ENCODE peak calls at places on chromosomes 4 and X, in nine cellular contexts. One of them, this sample, is unnamed.

GRCh38 chr4:84706286-84706685 is 123.4 kb downstream of the CDS1 start:
- DNase-seq in mammary epithelial cell: no peak
- DNase-seq in brain microvascular endothelial cell: no peak
- DNase-seq in NB4: no peak
- DNase-seq in GM10248: no peak
- DNase-seq in neural progenitor cell: no peak
- DNase-seq in fibroblast of pulmonary artery: no peak
- DNase-seq in endothelial cell of umbilical vein: no peak
- DNase-seq in astrocyte of the spinal cord: no peak
- DNase-seq in this sample: no peak

GRCh38 chr4:52076731-52077130 is 25.6 kb downstream of the SPATA18 start:
- DNase-seq in mammary epithelial cell: no peak
- DNase-seq in brain microvascular endothelial cell: no peak
- DNase-seq in astrocyte of the spinal cord: no peak
- DNase-seq in fibroblast of pulmonary artery: no peak
- DNase-seq in endothelial cell of umbilical vein: peak; percentile 4
- DNase-seq in GM10248: no peak
- DNase-seq in neural progenitor cell: peak; percentile 79
- DNase-seq in NB4: no peak
- DNase-seq in this sample: no peak

GRCh38 chrX:16838202-16839066 is 31.7 kb downstream of the RBBP7 start:
- DNase-seq in NB4: no peak
- DNase-seq in endothelial cell of umbilical vein: peak; percentile 85
- DNase-seq in GM10248: no peak
- DNase-seq in neural progenitor cell: peak; percentile 16
- DNase-seq in brain microvascular endothelial cell: peak; percentile 85
- DNase-seq in mammary epithelial cell: peak; percentile 48
- DNase-seq in fibroblast of pulmonary artery: peak; percentile 84
- DNase-seq in astrocyte of the spinal cord: peak; percentile 86
- DNase-seq in this sample: no peak

GRCh38 chr4:116860891-116861290 is 224.5 kb downstream of the TRAM1L1 start:
- DNase-seq in GM10248: no peak
- DNase-seq in NB4: no peak
- DNase-seq in fibroblast of pulmonary artery: no peak
- DNase-seq in astrocyte of the spinal cord: no peak
- DNase-seq in endothelial cell of umbilical vein: no peak
- DNase-seq in mammary epithelial cell: no peak
- DNase-seq in neural progenitor cell: no peak
- DNase-seq in brain microvascular endothelial cell: no peak
- DNase-seq in this sample: no peak

GRCh38 chr4:71045256-71045655 is 51.8 kb downstream of the DCK start:
- DNase-seq in mammary epithelial cell: no peak
- DNase-seq in endothelial cell of umbilical vein: no peak
- DNase-seq in astrocyte of the spinal cord: no peak
- DNase-seq in NB4: no peak
- DNase-seq in neural progenitor cell: no peak
- DNase-seq in brain microvascular endothelial cell: no peak
- DNase-seq in fibroblast of pulmonary artery: no peak
- DNase-seq in GM10248: no peak
- DNase-seq in this sample: no peak

GRCh38 chrX:121322159-121322558 is 274.7 kb downstream of the GLUD2 start:
- DNase-seq in endothelial cell of umbilical vein: no peak
- DNase-seq in neural progenitor cell: no peak
- DNase-seq in astrocyte of the spinal cord: no peak
- DNase-seq in NB4: peak; percentile 3
- DNase-seq in mammary epithelial cell: no peak
- DNase-seq in brain microvascular endothelial cell: peak; percentile 3
- DNase-seq in GM10248: no peak
- DNase-seq in fibroblast of pulmonary artery: no peak
- DNase-seq in this sample: no peak

GRCh38 chr4:151415978-151416377 is 7.0 kb downstream of the FHIP1A start:
- DNase-seq in endothelial cell of umbilical vein: peak; percentile 49
- DNase-seq in fibroblast of pulmonary artery: peak; percentile 59
- DNase-seq in NB4: no peak
- DNase-seq in mammary epithelial cell: peak; percentile 69
- DNase-seq in neural progenitor cell: no peak
- DNase-seq in GM10248: no peak
- DNase-seq in brain microvascular endothelial cell: peak; percentile 32
- DNase-seq in astrocyte of the spinal cord: peak; percentile 83
- DNase-seq in this sample: no peak

GRCh38 chr4:23001478-23001877 is 308.7 kb downstream of the GBA3 start:
- DNase-seq in astrocyte of the spinal cord: no peak
- DNase-seq in GM10248: no peak
- DNase-seq in endothelial cell of umbilical vein: no peak
- DNase-seq in fibroblast of pulmonary artery: no peak
- DNase-seq in mammary epithelial cell: no peak
- DNase-seq in brain microvascular endothelial cell: no peak
- DNase-seq in neural progenitor cell: no peak
- DNase-seq in NB4: no peak
- DNase-seq in this sample: no peak

GRCh38 chrX:585115-585808 is 45.3 kb upstream of the SHOX start:
- DNase-seq in astrocyte of the spinal cord: no peak
- DNase-seq in GM10248: no peak
- DNase-seq in neural progenitor cell: no peak
- DNase-seq in fibroblast of pulmonary artery: no peak
- DNase-seq in NB4: no peak
- DNase-seq in mammary epithelial cell: no peak
- DNase-seq in endothelial cell of umbilical vein: no peak
- DNase-seq in brain microvascular endothelial cell: no peak
- DNase-seq in this sample: no peak

GRCh38 chr4:145938618-145939177 is at the start of gene ZNF827:
- DNase-seq in brain microvascular endothelial cell: peak; percentile 78
- DNase-seq in GM10248: peak; percentile 47
- DNase-seq in neural progenitor cell: peak; percentile 84
- DNase-seq in mammary epithelial cell: peak; percentile 78
- DNase-seq in astrocyte of the spinal cord: peak; percentile 78
- DNase-seq in fibroblast of pulmonary artery: peak; percentile 83
- DNase-seq in endothelial cell of umbilical vein: peak; percentile 76
- DNase-seq in NB4: peak; percentile 24
- DNase-seq in this sample: peak; percentile 63

GRCh38 chr4:188145626-188146025 is 6.4 kb downstream of the TRIML1 start:
- DNase-seq in NB4: no peak
- DNase-seq in GM10248: no peak
- DNase-seq in astrocyte of the spinal cord: peak; percentile 9
- DNase-seq in fibroblast of pulmonary artery: no peak
- DNase-seq in brain microvascular endothelial cell: peak; percentile 62
- DNase-seq in endothelial cell of umbilical vein: no peak
- DNase-seq in mammary epithelial cell: peak; percentile 20
- DNase-seq in neural progenitor cell: no peak
- DNase-seq in this sample: no peak

GRCh38 chr4:75099321-75099720 is 166.4 kb downstream of the PARM1 start:
- DNase-seq in fibroblast of pulmonary artery: no peak
- DNase-seq in NB4: no peak
- DNase-seq in neural progenitor cell: no peak
- DNase-seq in GM10248: peak; percentile 30
- DNase-seq in astrocyte of the spinal cord: no peak
- DNase-seq in endothelial cell of umbilical vein: no peak
- DNase-seq in mammary epithelial cell: no peak
- DNase-seq in brain microvascular endothelial cell: no peak
- DNase-seq in this sample: no peak

GRCh38 chr4:137961051-137961438 is 281.1 kb downstream of the SLC7A11 start:
- DNase-seq in brain microvascular endothelial cell: no peak
- DNase-seq in fibroblast of pulmonary artery: peak; percentile 82
- DNase-seq in mammary epithelial cell: peak; percentile 91
- DNase-seq in endothelial cell of umbilical vein: no peak
- DNase-seq in GM10248: no peak
- DNase-seq in neural progenitor cell: no peak
- DNase-seq in NB4: no peak
- DNase-seq in astrocyte of the spinal cord: no peak
- DNase-seq in this sample: no peak

GRCh38 chrX:40333344-40333743 is 235.6 kb upstream of the BCOR start:
- DNase-seq in brain microvascular endothelial cell: no peak
- DNase-seq in fibroblast of pulmonary artery: no peak
- DNase-seq in endothelial cell of umbilical vein: no peak
- DNase-seq in GM10248: no peak
- DNase-seq in neural progenitor cell: no peak
- DNase-seq in astrocyte of the spinal cord: no peak
- DNase-seq in NB4: no peak
- DNase-seq in mammary epithelial cell: no peak
- DNase-seq in this sample: no peak

GRCh38 chr4:143251781-143252180 is 67.1 kb downstream of the USP38 start:
- DNase-seq in endothelial cell of umbilical vein: no peak
- DNase-seq in neural progenitor cell: no peak
- DNase-seq in fibroblast of pulmonary artery: peak; percentile 28
- DNase-seq in brain microvascular endothelial cell: no peak
- DNase-seq in mammary epithelial cell: peak; percentile 74
- DNase-seq in astrocyte of the spinal cord: peak; percentile 50
- DNase-seq in NB4: no peak
- DNase-seq in GM10248: no peak
- DNase-seq in this sample: no peak

GRCh38 chr4:613126-613525 is 12.2 kb upstream of the PDE6B start:
- DNase-seq in mammary epithelial cell: no peak
- DNase-seq in brain microvascular endothelial cell: no peak
- DNase-seq in NB4: no peak
- DNase-seq in neural progenitor cell: no peak
- DNase-seq in fibroblast of pulmonary artery: no peak
- DNase-seq in astrocyte of the spinal cord: no peak
- DNase-seq in GM10248: no peak
- DNase-seq in endothelial cell of umbilical vein: no peak
- DNase-seq in this sample: no peak

GRCh38 chr4:76984788-76985211 is 35.2 kb downstream of the SEPTIN11 start:
- DNase-seq in astrocyte of the spinal cord: peak; percentile 100
- DNase-seq in fibroblast of pulmonary artery: peak; percentile 98
- DNase-seq in GM10248: no peak
- DNase-seq in NB4: no peak
- DNase-seq in mammary epithelial cell: peak; percentile 80
- DNase-seq in brain microvascular endothelial cell: peak; percentile 99
- DNase-seq in endothelial cell of umbilical vein: peak; percentile 77
- DNase-seq in neural progenitor cell: peak; percentile 41
- DNase-seq in this sample: peak; percentile 38

GRCh38 chr4:183012862-183013855 is 85.9 kb upstream of the WWC2 start:
- DNase-seq in astrocyte of the spinal cord: no peak
- DNase-seq in NB4: no peak
- DNase-seq in GM10248: no peak
- DNase-seq in endothelial cell of umbilical vein: no peak
- DNase-seq in brain microvascular endothelial cell: no peak
- DNase-seq in mammary epithelial cell: no peak
- DNase-seq in neural progenitor cell: no peak
- DNase-seq in fibroblast of pulmonary artery: no peak
- DNase-seq in this sample: no peak
- TF ChIP-seq CTCF in astrocyte of the spinal cord: no peak
- TF ChIP-seq CTCF in NB4: no peak
- TF ChIP-seq CTCF in GM10248: no peak
- TF ChIP-seq CTCF in endothelial cell of umbilical vein: no peak
- TF ChIP-seq CTCF in brain microvascular endothelial cell: no peak
- TF ChIP-seq CTCF in mammary epithelial cell: no peak
- TF ChIP-seq CTCF in neural progenitor cell: no peak
- TF ChIP-seq CTCF in fibroblast of pulmonary artery: no peak
- TF ChIP-seq CTCF in this sample: no peak

DNA sequence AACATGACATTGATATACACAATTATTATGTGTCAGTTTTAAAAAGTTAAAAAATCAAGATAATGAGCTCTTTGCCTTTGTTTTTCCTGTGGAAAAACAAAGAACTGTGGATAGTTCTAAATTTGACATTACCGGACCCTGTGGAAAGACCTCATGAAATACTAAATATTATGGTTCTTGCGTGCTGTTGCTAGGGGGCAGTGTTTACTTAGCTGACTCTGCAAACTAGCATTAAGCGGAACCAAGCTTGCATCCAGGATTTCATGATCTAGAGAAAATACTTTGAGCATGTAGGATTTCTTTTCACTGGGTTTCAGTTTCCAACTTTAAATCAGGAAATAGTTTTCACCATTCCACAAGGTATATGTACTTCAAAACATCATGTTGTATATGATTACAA is 33.6 kb downstream of the CLCN4 start:
- DNase-seq in astrocyte of the spinal cord: peak; percentile 80
- DNase-seq in endothelial cell of umbilical vein: peak; percentile 58
- DNase-seq in mammary epithelial cell: peak; percentile 37
- DNase-seq in brain microvascular endothelial cell: peak; percentile 69
- DNase-seq in fibroblast of pulmonary artery: peak; percentile 85
- DNase-seq in GM10248: peak; percentile 28
- DNase-seq in NB4: peak; percentile 72
- DNase-seq in neural progenitor cell: peak; percentile 60
- DNase-seq in this sample: peak; percentile 46
- TF ChIP-seq CTCF in astrocyte of the spinal cord: peak; percentile 63
- TF ChIP-seq CTCF in endothelial cell of umbilical vein: peak; percentile 17
- TF ChIP-seq CTCF in mammary epithelial cell: peak; percentile 52
- TF ChIP-seq CTCF in brain microvascular endothelial cell: peak; percentile 63
- TF ChIP-seq CTCF in fibroblast of pulmonary artery: peak; percentile 47
- TF ChIP-seq CTCF in GM10248: peak; percentile 57
- TF ChIP-seq CTCF in NB4: peak; percentile 30
- TF ChIP-seq CTCF in neural progenitor cell: peak; percentile 73
- TF ChIP-seq CTCF in this sample: no peak

DNA sequence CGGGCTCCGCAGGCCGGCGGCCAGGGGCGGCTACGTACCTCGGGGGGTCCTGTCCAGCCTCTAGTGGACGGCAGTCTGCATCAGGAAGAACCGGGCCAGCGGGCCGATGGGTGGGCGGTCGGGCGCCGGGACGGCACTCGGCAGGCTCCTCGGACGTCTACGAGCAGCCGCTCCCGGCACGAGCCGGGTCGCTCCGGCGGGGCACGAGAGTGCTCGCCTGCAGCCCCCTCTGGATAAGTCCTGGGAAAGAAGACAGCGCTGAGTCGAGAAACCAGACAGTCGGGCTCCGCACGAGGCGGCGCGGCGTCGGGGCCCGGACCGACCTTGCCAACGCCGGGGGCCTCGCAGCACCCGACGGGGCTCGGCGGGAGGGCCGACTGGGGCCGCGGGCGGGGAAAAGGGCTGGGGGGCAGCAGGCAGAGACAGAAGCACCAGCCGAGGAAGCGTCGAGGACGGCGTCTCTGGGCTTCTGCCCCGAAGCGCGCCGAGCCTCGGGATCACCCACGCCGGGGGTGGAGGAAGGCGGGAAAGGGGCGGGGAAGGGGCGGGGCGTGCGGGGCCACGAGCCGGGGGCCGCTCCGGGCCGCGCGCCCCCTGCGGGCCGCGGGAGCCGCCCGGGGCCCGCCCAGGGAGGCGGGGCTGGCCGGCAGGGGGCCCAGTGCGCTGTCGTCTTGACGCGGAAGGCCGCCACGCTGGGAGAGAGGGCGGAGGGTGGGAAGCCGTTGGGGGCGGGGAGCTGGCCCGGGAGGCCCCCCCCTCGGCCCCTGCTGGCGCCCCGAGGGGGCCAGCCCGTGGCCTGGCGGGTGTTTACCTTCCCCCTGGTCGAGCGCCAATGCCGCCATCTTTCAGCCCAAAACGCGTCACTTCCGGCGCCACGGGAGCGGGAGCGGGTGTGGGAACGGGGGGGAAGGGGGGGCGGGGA is 1.9 kb downstream of the KLHL15 start:
- DNase-seq in astrocyte of the spinal cord: peak; percentile 93
- DNase-seq in neural progenitor cell: peak; percentile 91
- DNase-seq in GM10248: peak; percentile 88
- DNase-seq in mammary epithelial cell: peak; percentile 76
- DNase-seq in brain microvascular endothelial cell: peak; percentile 74
- DNase-seq in NB4: peak; percentile 93
- DNase-seq in endothelial cell of umbilical vein: peak; percentile 86
- DNase-seq in fibroblast of pulmonary artery: peak; percentile 92
- DNase-seq in this sample: peak; percentile 90
- TF ChIP-seq CTCF in astrocyte of the spinal cord: no peak
- TF ChIP-seq CTCF in neural progenitor cell: peak; percentile 22
- TF ChIP-seq CTCF in GM10248: peak; percentile 41
- TF ChIP-seq CTCF in mammary epithelial cell: no peak
- TF ChIP-seq CTCF in brain microvascular endothelial cell: peak; percentile 8
- TF ChIP-seq CTCF in NB4: no peak
- TF ChIP-seq CTCF in endothelial cell of umbilical vein: no peak
- TF ChIP-seq CTCF in fibroblast of pulmonary artery: no peak
- TF ChIP-seq CTCF in this sample: no peak

GRCh38 chr4:99131378-99131777 is 12.7 kb downstream of the ADH4 start:
- DNase-seq in endothelial cell of umbilical vein: no peak
- DNase-seq in mammary epithelial cell: no peak
- DNase-seq in NB4: no peak
- DNase-seq in brain microvascular endothelial cell: no peak
- DNase-seq in GM10248: no peak
- DNase-seq in fibroblast of pulmonary artery: no peak
- DNase-seq in neural progenitor cell: no peak
- DNase-seq in astrocyte of the spinal cord: no peak
- DNase-seq in this sample: no peak
- TF ChIP-seq CTCF in endothelial cell of umbilical vein: no peak
- TF ChIP-seq CTCF in mammary epithelial cell: no peak
- TF ChIP-seq CTCF in NB4: no peak
- TF ChIP-seq CTCF in brain microvascular endothelial cell: no peak
- TF ChIP-seq CTCF in GM10248: no peak
- TF ChIP-seq CTCF in fibroblast of pulmonary artery: no peak
- TF ChIP-seq CTCF in neural progenitor cell: no peak
- TF ChIP-seq CTCF in astrocyte of the spinal cord: no peak
- TF ChIP-seq CTCF in this sample: no peak

This sample was measured in Caco-2.